ENCODE peak calls at places on chromosomes 5 and 9, in five cellular contexts. F, Y, B, X and G are unnamed samples.

GRCh38 chr9:100473271-100474081 is 527 bp downstream of the TMEFF1 start:
- DNase-seq in F (peak; percentile 86), Y (peak; percentile 44), B (no peak), X (no peak), G (no peak)

GRCh38 chr5:13566903-13567339 is 377.6 kb downstream of the DNAH5 start:
- DNase-seq in F (no peak), Y (peak; percentile 86), B (no peak), X (peak; percentile 64), G (no peak)

GRCh38 chr9:135130266-135130976 is 43.0 kb downstream of the OLFM1 start:
- DNase-seq in F (no peak), Y (peak; percentile 4), B (no peak), X (no peak), G (no peak)

GRCh38 chr9:23160491-23160890 is 665.5 kb downstream of the ELAVL2 start:
- DNase-seq in F (no peak), Y (no peak), B (no peak), X (no peak), G (no peak)

GRCh38 chr9:126148523-126148870 is 178.1 kb upstream of the MVB12B start:
- DNase-seq in F (peak; percentile 30), Y (no peak), B (no peak), X (no peak), G (no peak)

GRCh38 chr9:135443811-135444470 is 35.6 kb upstream of the PPP1R26 start:
- DNase-seq in F (no peak), Y (no peak), B (no peak), X (no peak), G (no peak)

GRCh38 chr5:39394946-39395345 is 29.8 kb downstream of the DAB2 start:
- DNase-seq in F (no peak), Y (peak; percentile 91), B (no peak), X (peak; percentile 79), G (no peak)

GRCh38 chr9:136665111-136665703 is 2.5 kb downstream of the EGFL7 start:
- DNase-seq in F (peak; percentile 85), Y (peak; percentile 8), B (no peak), X (no peak), G (no peak)

GRCh38 chr5:174231961-174232487 is 186.5 kb downstream of the NSG2 start:
- DNase-seq in F (no peak), Y (peak; percentile 97), B (no peak), X (no peak), G (no peak)

GRCh38 chr5:445591-445990 is 2.6 kb downstream of the EXOC3 start:
- DNase-seq in F (no peak), Y (no peak), B (no peak), X (no peak), G (no peak)

GRCh38 chr9:93372391-93372790 is 79.1 kb upstream of the FAM120A start:
- DNase-seq in F (no peak), Y (no peak), B (no peak), X (no peak), G (no peak)

GRCh38 chr9:136241540-136241939 is 4.1 kb downstream of the QSOX2 start:
- DNase-seq in F (no peak), Y (no peak), B (no peak), X (no peak), G (no peak)

GRCh38 chr9:115114541-115114940 is 3.4 kb downstream of the TNC start:
- DNase-seq in F (no peak), Y (peak; percentile 52), B (no peak), X (no peak), G (no peak)

GRCh38 chr5:73336366-73336765 is 112.2 kb downstream of the FOXD1 start:
- DNase-seq in F (no peak), Y (peak; percentile 80), B (no peak), X (no peak), G (no peak)

GRCh38 chr5:170151105-170151831 is 45.6 kb downstream of the FOXI1 start:
- DNase-seq in F (peak; percentile 89), Y (peak; percentile 90), B (no peak), X (peak; percentile 75), G (no peak)

GRCh38 chr5:175246242-175246891 is 197.6 kb downstream of the DRD1 start:
- DNase-seq in F (peak; percentile 52), Y (peak; percentile 100), B (peak; percentile 15), X (peak; percentile 96), G (peak; percentile 88)

GRCh38 chr9:117546894-117547293 is 132.0 kb upstream of the ASTN2 start:
- DNase-seq in F (peak; percentile 54), Y (no peak), B (no peak), X (no peak), G (no peak)

GRCh38 chr5:150081541-150082283 is 4.6 kb downstream of the CSF1R start:
- DNase-seq in F (peak; percentile 56), Y (peak; percentile 35), B (peak; percentile 48), X (no peak), G (no peak)

GRCh38 chr5:95876782-95877181 is 54.3 kb upstream of the GLRX start:
- DNase-seq in F (no peak), Y (no peak), B (no peak), X (no peak), G (no peak)

GRCh38 chr5:147417133-147417813 is 92.6 kb downstream of the DPYSL3 start:
- DNase-seq in F (no peak), Y (peak; percentile 97), B (peak; percentile 30), X (peak; percentile 28), G (no peak)

GRCh38 chr9:12964271-12964670 is 189.5 kb downstream of the LURAP1L start:
- DNase-seq in F (no peak), Y (no peak), B (no peak), X (no peak), G (no peak)

GRCh38 chr9:34335376-34335775 is 6.0 kb downstream of the NUDT2 start:
- DNase-seq in F (no peak), Y (no peak), B (no peak), X (no peak), G (no peak)

GRCh38 chr5:36079200-36079761 is 12.6 kb upstream of the UGT3A2 start:
- DNase-seq in F (peak; percentile 85), Y (peak; percentile 27), B (no peak), X (peak; percentile 44), G (peak; percentile 10)

GRCh38 chr5:135890867-135891266 is 4.8 kb downstream of the IL9 start:
- DNase-seq in F (no peak), Y (no peak), B (no peak), X (no peak), G (no peak)

GRCh38 chr9:104907278-104907951 is 20.5 kb downstream of the ABCA1 start:
- DNase-seq in F (peak; percentile 25), Y (peak; percentile 94), B (peak; percentile 40), X (peak; percentile 52), G (no peak)

GRCh38 chr9:104905931-104906330 is 22.0 kb downstream of the ABCA1 start:
- DNase-seq in F (no peak), Y (peak; percentile 80), B (no peak), X (no peak), G (no peak)

GRCh38 chr9:104903609-104904008 is 24.3 kb downstream of the ABCA1 start:
- DNase-seq in F (peak; percentile 63), Y (peak; percentile 90), B (no peak), X (peak; percentile 86), G (no peak)

GRCh38 chr9:104905153-104905901 is 22.6 kb downstream of the ABCA1 start:
- DNase-seq in F (peak; percentile 28), Y (no peak), B (no peak), X (no peak), G (no peak)

GRCh38 chr9:104906441-104907277 is 21.3 kb downstream of the ABCA1 start:
- DNase-seq in F (peak; percentile 7), Y (peak; percentile 85), B (peak; percentile 33), X (peak; percentile 42), G (no peak)
- H3K27ac ChIP-seq in F (no peak overlapping the region), Y (peak overlapping the region; percentile 64), B (peak overlapping the region; percentile 53), X (peak overlapping the region; percentile 40), G (peak overlapping the region; percentile 66)

GRCh38 chr9:129857207-129857606 is 21.9 kb downstream of the USP20 start:
- DNase-seq in F (no peak), Y (no peak), B (no peak), X (no peak), G (no peak)

GRCh38 chr9:129852575-129852974 is 17.3 kb downstream of the USP20 start:
- DNase-seq in F (no peak), Y (no peak), B (no peak), X (no peak), G (no peak)

GRCh38 chr9:129853614-129854013 is 18.4 kb downstream of the USP20 start:
- DNase-seq in F (no peak), Y (no peak), B (no peak), X (no peak), G (no peak)

GRCh38 chr9:129851821-129852220 is 16.6 kb downstream of the USP20 start:
- DNase-seq in F (no peak), Y (no peak), B (no peak), X (no peak), G (no peak)

GRCh38 chr9:129854588-129855110 is 19.4 kb downstream of the USP20 start:
- DNase-seq in F (no peak), Y (no peak), B (no peak), X (no peak), G (no peak)
- TF ChIP-seq CTCF in F (no peak), Y (no peak), B (no peak), X (no peak), G (no peak)

DNA sequence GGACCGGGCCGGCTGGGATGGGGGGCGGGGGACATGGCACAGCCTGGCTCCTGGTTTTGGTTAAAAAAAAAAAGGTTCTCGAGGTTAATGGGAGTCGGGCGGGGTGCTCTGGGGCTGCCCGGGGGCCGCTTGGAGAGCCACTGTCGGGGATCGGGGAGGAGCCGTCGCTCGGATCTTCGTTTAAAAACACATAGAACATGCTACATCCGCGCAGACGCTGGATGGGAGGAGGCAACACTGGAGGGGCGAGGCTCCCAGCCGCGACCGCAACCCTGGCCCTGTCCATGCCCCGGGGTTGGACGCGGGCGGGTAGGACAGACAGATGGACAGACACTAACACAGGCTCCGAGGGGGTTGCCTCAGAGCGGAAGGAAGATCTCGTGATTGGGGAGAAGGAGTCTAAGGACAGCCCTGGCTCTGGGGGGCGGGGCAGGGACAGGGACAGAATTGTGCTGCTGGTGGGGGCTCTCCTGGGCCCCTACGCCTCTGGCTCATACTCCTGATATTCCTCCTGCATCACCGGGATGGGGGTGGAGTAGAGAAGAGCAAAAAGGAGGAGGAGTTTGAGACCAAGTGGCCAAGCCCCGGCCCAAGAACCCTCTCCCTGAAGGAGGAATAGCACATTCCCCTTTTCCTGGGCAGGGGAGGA is 9.9 kb downstream of the SNCB start:
- DNase-seq in F (peak; percentile 70), Y (no peak), B (no peak), X (no peak), G (no peak)
- H3K27me3 ChIP-seq in F (peaks cover 80% of the 10 kb centered on the region), Y (peaks cover 13% of the 10 kb centered on the region), B (peaks cover 34% of the 10 kb centered on the region), X (peaks cover 20% of the 10 kb centered on the region), G (peaks cover 40% of the 10 kb centered on the region)

GRCh38 chr9:37083654-37084053 is 36.7 kb upstream of the ZCCHC7 start:
- DNase-seq in F (no peak), Y (no peak), B (no peak), X (no peak), G (no peak)

GRCh38 chr9:37082214-37082765 is 38.1 kb upstream of the ZCCHC7 start:
- DNase-seq in F (no peak), Y (peak; percentile 37), B (no peak), X (peak; percentile 9), G (no peak)

GRCh38 chr9:37079370-37080164 is 40.8 kb upstream of the ZCCHC7 start:
- DNase-seq in F (peak; percentile 96), Y (peak; percentile 90), B (peak; percentile 88), X (peak; percentile 89), G (peak; percentile 72)

DNA sequence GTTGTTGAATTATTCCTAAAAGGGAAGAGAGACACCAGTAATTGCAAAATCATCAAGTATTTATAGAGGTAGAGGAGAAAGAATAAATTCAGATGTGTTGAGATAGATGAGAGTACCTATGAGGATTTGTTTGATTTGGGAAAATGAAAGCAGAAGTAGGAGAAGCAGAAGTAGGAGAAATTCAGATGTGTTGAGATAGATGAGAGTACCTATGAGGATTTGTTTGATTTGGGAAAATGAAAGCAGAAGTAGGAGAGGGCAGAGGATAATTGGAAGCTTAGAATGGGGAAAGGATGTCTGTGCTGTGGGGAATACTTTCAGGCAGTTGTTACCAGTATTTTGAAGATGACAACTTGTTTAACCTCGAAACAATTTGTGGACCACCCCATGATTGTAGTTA is 35.1 kb upstream of the ZCCHC7 start:
- DNase-seq in F (no peak), Y (no peak), B (no peak), X (no peak), G (no peak)
- H3K27ac ChIP-seq in F (no peak overlapping the region), Y (no peak overlapping the region), B (no peak overlapping the region), X (no peak overlapping the region), G (no peak overlapping the region)